ENCODE peak calls at places on chromosomes 13 and 19, in eight cellular contexts. One of them, this sample, is unnamed. For H3K36me3, the result is how much of the 10 kb centered on the place peaks cover.

GRCh38 chr13:47148543-47148942 is 251.7 kb upstream of the HTR2A start:
- DNase-seq in breast epithelium: no peak
- DNase-seq in heart left ventricle: no peak
- DNase-seq in psoas muscle: no peak
- DNase-seq in neural progenitor cell: no peak
- DNase-seq in cardiac muscle cell: no peak
- DNase-seq in heart right ventricle: no peak
- DNase-seq in CD4-positive, CD25-positive, alpha-beta regulatory T cell: no peak
- DNase-seq in this sample: no peak

GRCh38 chr13:102484329-102484728 is 82.5 kb upstream of the FGF14 start:
- DNase-seq in breast epithelium: no peak
- DNase-seq in heart left ventricle: no peak
- DNase-seq in psoas muscle: no peak
- DNase-seq in neural progenitor cell: peak
- DNase-seq in cardiac muscle cell: peak
- DNase-seq in heart right ventricle: no peak
- DNase-seq in CD4-positive, CD25-positive, alpha-beta regulatory T cell: no peak
- DNase-seq in this sample: no peak

GRCh38 chr13:97328222-97328790 is 105.7 kb upstream of the RAP2A start:
- DNase-seq in breast epithelium: peak
- DNase-seq in heart left ventricle: no peak
- DNase-seq in psoas muscle: no peak
- DNase-seq in neural progenitor cell: peak
- DNase-seq in cardiac muscle cell: peak
- DNase-seq in heart right ventricle: no peak
- DNase-seq in CD4-positive, CD25-positive, alpha-beta regulatory T cell: no peak
- DNase-seq in this sample: no peak

GRCh38 chr19:16342002-16342715 is 17.5 kb downstream of the KLF2 start:
- DNase-seq in breast epithelium: no peak
- DNase-seq in heart left ventricle: peak
- DNase-seq in psoas muscle: peak
- DNase-seq in neural progenitor cell: no peak
- DNase-seq in cardiac muscle cell: no peak
- DNase-seq in heart right ventricle: no peak
- DNase-seq in CD4-positive, CD25-positive, alpha-beta regulatory T cell: peak
- DNase-seq in this sample: no peak

GRCh38 chr13:68982961-68983619 is 1124.5 kb upstream of the ATXN8OS start:
- DNase-seq in breast epithelium: no peak
- DNase-seq in heart left ventricle: no peak
- DNase-seq in psoas muscle: no peak
- DNase-seq in neural progenitor cell: no peak
- DNase-seq in cardiac muscle cell: no peak
- DNase-seq in heart right ventricle: no peak
- DNase-seq in CD4-positive, CD25-positive, alpha-beta regulatory T cell: no peak
- DNase-seq in this sample: no peak

GRCh38 chr13:106349080-106349841 is 186.2 kb downstream of the EFNB2 start:
- DNase-seq in breast epithelium: no peak
- DNase-seq in heart left ventricle: no peak
- DNase-seq in psoas muscle: no peak
- DNase-seq in neural progenitor cell: peak
- DNase-seq in cardiac muscle cell: peak
- DNase-seq in heart right ventricle: peak
- DNase-seq in CD4-positive, CD25-positive, alpha-beta regulatory T cell: no peak
- DNase-seq in this sample: peak

GRCh38 chr19:33683881-33684549 is 62.3 kb downstream of the CHST8 start:
- DNase-seq in breast epithelium: no peak
- DNase-seq in heart left ventricle: peak
- DNase-seq in psoas muscle: peak
- DNase-seq in neural progenitor cell: peak
- DNase-seq in cardiac muscle cell: peak
- DNase-seq in heart right ventricle: peak
- DNase-seq in CD4-positive, CD25-positive, alpha-beta regulatory T cell: peak
- DNase-seq in this sample: no peak

GRCh38 chr13:44365008-44365407 is 8.6 kb upstream of the SERP2 start:
- DNase-seq in breast epithelium: no peak
- DNase-seq in heart left ventricle: no peak
- DNase-seq in psoas muscle: no peak
- DNase-seq in neural progenitor cell: no peak
- DNase-seq in cardiac muscle cell: no peak
- DNase-seq in heart right ventricle: no peak
- DNase-seq in CD4-positive, CD25-positive, alpha-beta regulatory T cell: no peak
- DNase-seq in this sample: no peak

GRCh38 chr13:19864018-19864338 is 529 bp upstream of the ZMYM5 start:
- DNase-seq in breast epithelium: no peak
- DNase-seq in heart left ventricle: peak
- DNase-seq in psoas muscle: peak
- DNase-seq in neural progenitor cell: no peak
- DNase-seq in cardiac muscle cell: no peak
- DNase-seq in heart right ventricle: peak
- DNase-seq in CD4-positive, CD25-positive, alpha-beta regulatory T cell: peak
- DNase-seq in this sample: peak

GRCh38 chr13:27969073-27969865 is at the start of gene CDX2:
- DNase-seq in breast epithelium: no peak
- DNase-seq in heart left ventricle: no peak
- DNase-seq in psoas muscle: no peak
- DNase-seq in neural progenitor cell: peak
- DNase-seq in cardiac muscle cell: no peak
- DNase-seq in heart right ventricle: no peak
- DNase-seq in CD4-positive, CD25-positive, alpha-beta regulatory T cell: no peak
- DNase-seq in this sample: no peak

GRCh38 chr19:42433503-42434260 is 6.5 kb upstream of the LIPE start:
- DNase-seq in breast epithelium: no peak
- DNase-seq in heart left ventricle: peak
- DNase-seq in psoas muscle: peak
- DNase-seq in neural progenitor cell: peak
- DNase-seq in cardiac muscle cell: peak
- DNase-seq in heart right ventricle: peak
- DNase-seq in CD4-positive, CD25-positive, alpha-beta regulatory T cell: peak
- DNase-seq in this sample: peak

GRCh38 chr13:40667622-40667978 is 1.2 kb upstream of the FOXO1 start:
- DNase-seq in breast epithelium: peak
- DNase-seq in heart left ventricle: no peak
- DNase-seq in psoas muscle: no peak
- DNase-seq in neural progenitor cell: peak
- DNase-seq in cardiac muscle cell: no peak
- DNase-seq in heart right ventricle: peak
- DNase-seq in CD4-positive, CD25-positive, alpha-beta regulatory T cell: peak
- DNase-seq in this sample: no peak

GRCh38 chr19:53549354-53549753 is 11.4 kb downstream of the ZNF331 start:
- DNase-seq in breast epithelium: no peak
- DNase-seq in heart left ventricle: no peak
- DNase-seq in psoas muscle: no peak
- DNase-seq in neural progenitor cell: no peak
- DNase-seq in cardiac muscle cell: no peak
- DNase-seq in heart right ventricle: no peak
- DNase-seq in CD4-positive, CD25-positive, alpha-beta regulatory T cell: no peak
- DNase-seq in this sample: no peak

GRCh38 chr19:46076951-46077814 is 36.4 kb upstream of the IGFL4 start:
- DNase-seq in breast epithelium: peak
- DNase-seq in heart left ventricle: no peak
- DNase-seq in psoas muscle: no peak
- DNase-seq in neural progenitor cell: peak
- DNase-seq in cardiac muscle cell: peak
- DNase-seq in heart right ventricle: no peak
- DNase-seq in CD4-positive, CD25-positive, alpha-beta regulatory T cell: peak
- DNase-seq in this sample: no peak

GRCh38 chr19:51150627-51151026 is 8.5 kb downstream of the SIGLEC7 start:
- DNase-seq in breast epithelium: no peak
- DNase-seq in heart left ventricle: no peak
- DNase-seq in psoas muscle: no peak
- DNase-seq in neural progenitor cell: no peak
- DNase-seq in cardiac muscle cell: no peak
- DNase-seq in heart right ventricle: no peak
- DNase-seq in CD4-positive, CD25-positive, alpha-beta regulatory T cell: no peak
- DNase-seq in this sample: no peak

GRCh38 chr19:47129579-47129978 is 1.1 kb upstream of the SAE1 start:
- DNase-seq in breast epithelium: no peak
- DNase-seq in heart left ventricle: no peak
- DNase-seq in psoas muscle: no peak
- DNase-seq in neural progenitor cell: no peak
- DNase-seq in cardiac muscle cell: no peak
- DNase-seq in heart right ventricle: no peak
- DNase-seq in CD4-positive, CD25-positive, alpha-beta regulatory T cell: no peak
- DNase-seq in this sample: no peak

GRCh38 chr13:103246581-103247200 is 180.5 kb upstream of the SLC10A2 start:
- DNase-seq in breast epithelium: no peak
- DNase-seq in heart left ventricle: no peak
- DNase-seq in psoas muscle: no peak
- DNase-seq in neural progenitor cell: no peak
- DNase-seq in cardiac muscle cell: peak
- DNase-seq in heart right ventricle: no peak
- DNase-seq in CD4-positive, CD25-positive, alpha-beta regulatory T cell: no peak
- DNase-seq in this sample: no peak

GRCh38 chr13:68304287-68304893 is 1074.3 kb upstream of the PCDH9 start:
- DNase-seq in breast epithelium: no peak
- DNase-seq in heart left ventricle: no peak
- DNase-seq in psoas muscle: no peak
- DNase-seq in neural progenitor cell: peak
- DNase-seq in cardiac muscle cell: peak
- DNase-seq in heart right ventricle: no peak
- DNase-seq in CD4-positive, CD25-positive, alpha-beta regulatory T cell: no peak
- DNase-seq in this sample: no peak

GRCh38 chr13:41411536-41411935 is 45.8 kb upstream of the RGCC start:
- DNase-seq in breast epithelium: no peak
- DNase-seq in heart left ventricle: no peak
- DNase-seq in psoas muscle: no peak
- DNase-seq in neural progenitor cell: peak
- DNase-seq in cardiac muscle cell: no peak
- DNase-seq in heart right ventricle: no peak
- DNase-seq in CD4-positive, CD25-positive, alpha-beta regulatory T cell: peak
- DNase-seq in this sample: no peak

GRCh38 chr13:20258208-20258962 is 26.3 kb upstream of the GJB6 start:
- DNase-seq in breast epithelium: no peak
- DNase-seq in heart left ventricle: no peak
- DNase-seq in psoas muscle: no peak
- DNase-seq in neural progenitor cell: no peak
- DNase-seq in cardiac muscle cell: no peak
- DNase-seq in heart right ventricle: no peak
- DNase-seq in CD4-positive, CD25-positive, alpha-beta regulatory T cell: no peak
- DNase-seq in this sample: no peak

GRCh38 chr13:97446448-97446847 is 12.5 kb downstream of the RAP2A start:
- DNase-seq in breast epithelium: no peak
- DNase-seq in heart left ventricle: no peak
- DNase-seq in psoas muscle: no peak
- DNase-seq in neural progenitor cell: no peak
- DNase-seq in cardiac muscle cell: no peak
- DNase-seq in heart right ventricle: no peak
- DNase-seq in CD4-positive, CD25-positive, alpha-beta regulatory T cell: no peak
- DNase-seq in this sample: no peak

GRCh38 chr13:27263438-27263837 is 7.2 kb upstream of the RASL11A start:
- DNase-seq in breast epithelium: no peak
- DNase-seq in heart left ventricle: no peak
- DNase-seq in psoas muscle: no peak
- DNase-seq in neural progenitor cell: no peak
- DNase-seq in cardiac muscle cell: no peak
- DNase-seq in heart right ventricle: no peak
- DNase-seq in CD4-positive, CD25-positive, alpha-beta regulatory T cell: no peak
- DNase-seq in this sample: no peak

GRCh38 chr19:1824252-1824622 is 12.2 kb upstream of the ATP8B3 start:
- DNase-seq in breast epithelium: no peak
- DNase-seq in heart left ventricle: no peak
- DNase-seq in psoas muscle: no peak
- DNase-seq in neural progenitor cell: no peak
- DNase-seq in cardiac muscle cell: no peak
- DNase-seq in heart right ventricle: no peak
- DNase-seq in CD4-positive, CD25-positive, alpha-beta regulatory T cell: no peak
- DNase-seq in this sample: no peak

GRCh38 chr19:14410775-14411134 is 8.4 kb downstream of the DDX39A start:
- DNase-seq in breast epithelium: no peak
- DNase-seq in heart left ventricle: no peak
- DNase-seq in psoas muscle: no peak
- DNase-seq in neural progenitor cell: no peak
- DNase-seq in cardiac muscle cell: no peak
- DNase-seq in heart right ventricle: no peak
- DNase-seq in CD4-positive, CD25-positive, alpha-beta regulatory T cell: no peak
- DNase-seq in this sample: no peak
- H3K36me3 ChIP-seq in breast epithelium: under half
- H3K36me3 ChIP-seq in heart left ventricle: under half
- H3K36me3 ChIP-seq in psoas muscle: under half
- H3K36me3 ChIP-seq in neural progenitor cell: under half
- H3K36me3 ChIP-seq in cardiac muscle cell: under half
- H3K36me3 ChIP-seq in heart right ventricle: under half
- H3K36me3 ChIP-seq in CD4-positive, CD25-positive, alpha-beta regulatory T cell: half or more
- H3K36me3 ChIP-seq in this sample: half or more

DNA sequence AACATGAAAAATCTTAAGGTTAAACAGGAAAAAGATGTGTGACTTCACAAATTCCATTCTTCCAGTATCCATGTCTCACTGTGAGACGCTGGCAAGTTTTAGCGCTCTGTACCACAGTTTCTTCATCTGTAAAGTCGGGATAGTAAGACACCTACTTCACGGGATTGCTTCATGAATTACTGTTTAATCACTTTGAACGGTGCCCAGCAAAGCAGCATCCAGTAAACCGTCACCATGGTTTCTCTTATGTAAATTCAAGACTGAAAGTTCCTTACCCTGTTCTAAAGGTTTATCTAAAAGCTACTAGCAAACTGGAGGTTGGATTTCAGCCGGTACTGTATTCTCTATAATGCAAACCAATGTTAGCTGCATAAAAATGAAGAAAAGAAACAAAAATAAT is 53.5 kb downstream of the KATNAL1 start:
- DNase-seq in breast epithelium: no peak
- DNase-seq in heart left ventricle: no peak
- DNase-seq in psoas muscle: no peak
- DNase-seq in neural progenitor cell: no peak
- DNase-seq in cardiac muscle cell: no peak
- DNase-seq in heart right ventricle: no peak
- DNase-seq in CD4-positive, CD25-positive, alpha-beta regulatory T cell: no peak
- DNase-seq in this sample: no peak
- H3K36me3 ChIP-seq in breast epithelium: under half
- H3K36me3 ChIP-seq in heart left ventricle: under half
- H3K36me3 ChIP-seq in psoas muscle: under half
- H3K36me3 ChIP-seq in neural progenitor cell: under half
- H3K36me3 ChIP-seq in cardiac muscle cell: under half
- H3K36me3 ChIP-seq in heart right ventricle: under half
- H3K36me3 ChIP-seq in CD4-positive, CD25-positive, alpha-beta regulatory T cell: under half
- H3K36me3 ChIP-seq in this sample: under half

DNA sequence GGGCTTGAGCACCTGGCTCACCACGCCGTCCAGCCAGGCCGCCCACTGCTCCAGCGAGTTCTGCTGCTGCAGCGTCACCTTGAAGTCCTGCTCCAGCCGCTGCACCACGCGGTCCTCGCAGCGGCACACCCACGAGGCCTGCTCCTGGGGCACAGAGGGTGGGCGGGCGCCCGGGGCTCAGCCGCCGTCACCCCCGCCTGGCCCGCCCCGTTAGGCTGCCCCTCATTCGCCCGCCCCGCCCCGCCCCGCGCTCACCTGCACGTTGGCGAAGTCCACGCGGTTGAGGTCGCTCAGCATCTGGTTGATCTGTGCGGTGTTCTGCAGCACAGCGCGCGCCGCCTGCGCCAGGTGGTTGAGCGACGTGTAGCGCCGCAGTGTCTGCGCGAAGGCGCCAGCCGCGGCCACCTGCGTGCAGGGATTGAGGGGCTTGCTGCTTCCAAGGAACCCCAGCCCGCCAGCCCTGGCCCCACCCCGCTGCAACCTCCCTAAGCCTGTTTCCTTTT is 11.3 kb downstream of the DCAF15 start:
- DNase-seq in breast epithelium: no peak
- DNase-seq in heart left ventricle: no peak
- DNase-seq in psoas muscle: no peak
- DNase-seq in neural progenitor cell: no peak
- DNase-seq in cardiac muscle cell: no peak
- DNase-seq in heart right ventricle: no peak
- DNase-seq in CD4-positive, CD25-positive, alpha-beta regulatory T cell: no peak
- DNase-seq in this sample: no peak
- H3K36me3 ChIP-seq in breast epithelium: under half
- H3K36me3 ChIP-seq in heart left ventricle: under half
- H3K36me3 ChIP-seq in psoas muscle: under half
- H3K36me3 ChIP-seq in neural progenitor cell: under half
- H3K36me3 ChIP-seq in cardiac muscle cell: under half
- H3K36me3 ChIP-seq in heart right ventricle: under half
- H3K36me3 ChIP-seq in CD4-positive, CD25-positive, alpha-beta regulatory T cell: under half
- H3K36me3 ChIP-seq in this sample: half or more

GRCh38 chr19:56746367-56746766 is 74.8 kb upstream of the ZNF835 start:
- DNase-seq in breast epithelium: no peak
- DNase-seq in heart left ventricle: no peak
- DNase-seq in psoas muscle: no peak
- DNase-seq in neural progenitor cell: no peak
- DNase-seq in cardiac muscle cell: no peak
- DNase-seq in heart right ventricle: no peak
- DNase-seq in CD4-positive, CD25-positive, alpha-beta regulatory T cell: no peak
- DNase-seq in this sample: no peak
- H3K36me3 ChIP-seq in breast epithelium: under half
- H3K36me3 ChIP-seq in heart left ventricle: under half
- H3K36me3 ChIP-seq in psoas muscle: under half
- H3K36me3 ChIP-seq in neural progenitor cell: under half
- H3K36me3 ChIP-seq in cardiac muscle cell: under half
- H3K36me3 ChIP-seq in heart right ventricle: under half
- H3K36me3 ChIP-seq in CD4-positive, CD25-positive, alpha-beta regulatory T cell: under half
- H3K36me3 ChIP-seq in this sample: under half